ENCODE peak calls at places on chromosomes 12 and 14, in six cellular contexts. One of them, this sample, is unnamed.

GRCh38 chr12:40970320-40970907 is 217.7 kb upstream of the PDZRN4 start:
- DNase-seq in GM04503: no peak
- DNase-seq in NCI-H510A treated with DMSO at 0.1 percent for 48 hours: peak
- DNase-seq in activated CD4-positive, alpha-beta T cell treated with anti-CD3 and anti-CD28 coated beads for 4 hours: no peak
- DNase-seq in activated T-cell treated with anti-CD3 and anti-CD28 coated beads, Interleukin-2, amount 50 U/mL, for 4 hours: no peak
- DNase-seq in NCI-H1105: no peak
- DNase-seq in this sample: no peak

GRCh38 chr14:102751088-102751487 is 26.2 kb upstream of the TRAF3 start:
- DNase-seq in GM04503: no peak
- DNase-seq in NCI-H510A treated with DMSO at 0.1 percent for 48 hours: no peak
- DNase-seq in activated CD4-positive, alpha-beta T cell treated with anti-CD3 and anti-CD28 coated beads for 4 hours: no peak
- DNase-seq in activated T-cell treated with anti-CD3 and anti-CD28 coated beads, Interleukin-2, amount 50 U/mL, for 4 hours: no peak
- DNase-seq in NCI-H1105: no peak
- DNase-seq in this sample: no peak

GRCh38 chr12:93003540-93004239 is 74.6 kb upstream of the EEA1 start:
- DNase-seq in GM04503: no peak
- DNase-seq in NCI-H510A treated with DMSO at 0.1 percent for 48 hours: no peak
- DNase-seq in activated CD4-positive, alpha-beta T cell treated with anti-CD3 and anti-CD28 coated beads for 4 hours: no peak
- DNase-seq in activated T-cell treated with anti-CD3 and anti-CD28 coated beads, Interleukin-2, amount 50 U/mL, for 4 hours: no peak
- DNase-seq in NCI-H1105: no peak
- DNase-seq in this sample: no peak

GRCh38 chr14:61512508-61512907 is 182.8 kb upstream of the HIF1A start:
- DNase-seq in GM04503: peak
- DNase-seq in NCI-H510A treated with DMSO at 0.1 percent for 48 hours: no peak
- DNase-seq in activated CD4-positive, alpha-beta T cell treated with anti-CD3 and anti-CD28 coated beads for 4 hours: no peak
- DNase-seq in activated T-cell treated with anti-CD3 and anti-CD28 coated beads, Interleukin-2, amount 50 U/mL, for 4 hours: no peak
- DNase-seq in NCI-H1105: no peak
- DNase-seq in this sample: no peak

GRCh38 chr12:89370850-89371249 is 18.5 kb upstream of the DUSP6 start:
- DNase-seq in GM04503: no peak
- DNase-seq in NCI-H510A treated with DMSO at 0.1 percent for 48 hours: no peak
- DNase-seq in activated CD4-positive, alpha-beta T cell treated with anti-CD3 and anti-CD28 coated beads for 4 hours: no peak
- DNase-seq in activated T-cell treated with anti-CD3 and anti-CD28 coated beads, Interleukin-2, amount 50 U/mL, for 4 hours: no peak
- DNase-seq in NCI-H1105: no peak
- DNase-seq in this sample: no peak

GRCh38 chr14:103693514-103693913 is 21.7 kb downstream of the XRCC3 start:
- DNase-seq in GM04503: no peak
- DNase-seq in NCI-H510A treated with DMSO at 0.1 percent for 48 hours: no peak
- DNase-seq in activated CD4-positive, alpha-beta T cell treated with anti-CD3 and anti-CD28 coated beads for 4 hours: no peak
- DNase-seq in activated T-cell treated with anti-CD3 and anti-CD28 coated beads, Interleukin-2, amount 50 U/mL, for 4 hours: no peak
- DNase-seq in NCI-H1105: no peak
- DNase-seq in this sample: no peak

GRCh38 chr12:131121705-131122405 is 168.1 kb downstream of the ADGRD1 start:
- DNase-seq in GM04503: no peak
- DNase-seq in NCI-H510A treated with DMSO at 0.1 percent for 48 hours: no peak
- DNase-seq in activated CD4-positive, alpha-beta T cell treated with anti-CD3 and anti-CD28 coated beads for 4 hours: no peak
- DNase-seq in activated T-cell treated with anti-CD3 and anti-CD28 coated beads, Interleukin-2, amount 50 U/mL, for 4 hours: no peak
- DNase-seq in NCI-H1105: peak
- DNase-seq in this sample: no peak

GRCh38 chr12:14390449-14390848 is 25.0 kb downstream of the ATF7IP start:
- DNase-seq in GM04503: no peak
- DNase-seq in NCI-H510A treated with DMSO at 0.1 percent for 48 hours: no peak
- DNase-seq in activated CD4-positive, alpha-beta T cell treated with anti-CD3 and anti-CD28 coated beads for 4 hours: no peak
- DNase-seq in activated T-cell treated with anti-CD3 and anti-CD28 coated beads, Interleukin-2, amount 50 U/mL, for 4 hours: no peak
- DNase-seq in NCI-H1105: no peak
- DNase-seq in this sample: no peak

GRCh38 chr14:105525861-105526780 is at the start of gene TMEM121:
- DNase-seq in GM04503: no peak
- DNase-seq in NCI-H510A treated with DMSO at 0.1 percent for 48 hours: no peak
- DNase-seq in activated CD4-positive, alpha-beta T cell treated with anti-CD3 and anti-CD28 coated beads for 4 hours: peak
- DNase-seq in activated T-cell treated with anti-CD3 and anti-CD28 coated beads, Interleukin-2, amount 50 U/mL, for 4 hours: no peak
- DNase-seq in NCI-H1105: peak
- DNase-seq in this sample: peak

GRCh38 chr12:57242691-57243454 is 8.1 kb downstream of the STAC3 start:
- DNase-seq in GM04503: no peak
- DNase-seq in NCI-H510A treated with DMSO at 0.1 percent for 48 hours: peak
- DNase-seq in activated CD4-positive, alpha-beta T cell treated with anti-CD3 and anti-CD28 coated beads for 4 hours: peak
- DNase-seq in activated T-cell treated with anti-CD3 and anti-CD28 coated beads, Interleukin-2, amount 50 U/mL, for 4 hours: peak
- DNase-seq in NCI-H1105: peak
- DNase-seq in this sample: peak

GRCh38 chr12:4526923-4527546 is 11.7 kb upstream of the RAD51AP1 start:
- DNase-seq in GM04503: no peak
- DNase-seq in NCI-H510A treated with DMSO at 0.1 percent for 48 hours: peak
- DNase-seq in activated CD4-positive, alpha-beta T cell treated with anti-CD3 and anti-CD28 coated beads for 4 hours: no peak
- DNase-seq in activated T-cell treated with anti-CD3 and anti-CD28 coated beads, Interleukin-2, amount 50 U/mL, for 4 hours: no peak
- DNase-seq in NCI-H1105: no peak
- DNase-seq in this sample: peak

GRCh38 chr14:102951034-102951433 is 28.6 kb downstream of the AMN start:
- DNase-seq in GM04503: no peak
- DNase-seq in NCI-H510A treated with DMSO at 0.1 percent for 48 hours: no peak
- DNase-seq in activated CD4-positive, alpha-beta T cell treated with anti-CD3 and anti-CD28 coated beads for 4 hours: no peak
- DNase-seq in activated T-cell treated with anti-CD3 and anti-CD28 coated beads, Interleukin-2, amount 50 U/mL, for 4 hours: no peak
- DNase-seq in NCI-H1105: no peak
- DNase-seq in this sample: no peak

GRCh38 chr12:127987199-127987901 is 279.6 kb upstream of the TMEM132C start:
- DNase-seq in GM04503: peak
- DNase-seq in NCI-H510A treated with DMSO at 0.1 percent for 48 hours: no peak
- DNase-seq in activated CD4-positive, alpha-beta T cell treated with anti-CD3 and anti-CD28 coated beads for 4 hours: no peak
- DNase-seq in activated T-cell treated with anti-CD3 and anti-CD28 coated beads, Interleukin-2, amount 50 U/mL, for 4 hours: no peak
- DNase-seq in NCI-H1105: no peak
- DNase-seq in this sample: no peak

GRCh38 chr12:93130371-93131049 is 201.4 kb upstream of the EEA1 start:
- DNase-seq in GM04503: no peak
- DNase-seq in NCI-H510A treated with DMSO at 0.1 percent for 48 hours: no peak
- DNase-seq in activated CD4-positive, alpha-beta T cell treated with anti-CD3 and anti-CD28 coated beads for 4 hours: no peak
- DNase-seq in activated T-cell treated with anti-CD3 and anti-CD28 coated beads, Interleukin-2, amount 50 U/mL, for 4 hours: no peak
- DNase-seq in NCI-H1105: no peak
- DNase-seq in this sample: no peak

GRCh38 chr12:79886917-79887519 is 47.9 kb downstream of the PPP1R12A start:
- DNase-seq in GM04503: no peak
- DNase-seq in NCI-H510A treated with DMSO at 0.1 percent for 48 hours: peak
- DNase-seq in activated CD4-positive, alpha-beta T cell treated with anti-CD3 and anti-CD28 coated beads for 4 hours: no peak
- DNase-seq in activated T-cell treated with anti-CD3 and anti-CD28 coated beads, Interleukin-2, amount 50 U/mL, for 4 hours: no peak
- DNase-seq in NCI-H1105: peak
- DNase-seq in this sample: peak

GRCh38 chr14:56247495-56248087 is 129.4 kb downstream of the PELI2 start:
- DNase-seq in GM04503: no peak
- DNase-seq in NCI-H510A treated with DMSO at 0.1 percent for 48 hours: peak
- DNase-seq in activated CD4-positive, alpha-beta T cell treated with anti-CD3 and anti-CD28 coated beads for 4 hours: no peak
- DNase-seq in activated T-cell treated with anti-CD3 and anti-CD28 coated beads, Interleukin-2, amount 50 U/mL, for 4 hours: no peak
- DNase-seq in NCI-H1105: peak
- DNase-seq in this sample: no peak

GRCh38 chr12:55963760-55964159 is 2.1 kb downstream of the PMEL start:
- DNase-seq in GM04503: no peak
- DNase-seq in NCI-H510A treated with DMSO at 0.1 percent for 48 hours: no peak
- DNase-seq in activated CD4-positive, alpha-beta T cell treated with anti-CD3 and anti-CD28 coated beads for 4 hours: no peak
- DNase-seq in activated T-cell treated with anti-CD3 and anti-CD28 coated beads, Interleukin-2, amount 50 U/mL, for 4 hours: no peak
- DNase-seq in NCI-H1105: no peak
- DNase-seq in this sample: no peak

GRCh38 chr12:128069359-128069997 is 197.5 kb upstream of the TMEM132C start:
- DNase-seq in GM04503: peak
- DNase-seq in NCI-H510A treated with DMSO at 0.1 percent for 48 hours: peak
- DNase-seq in activated CD4-positive, alpha-beta T cell treated with anti-CD3 and anti-CD28 coated beads for 4 hours: no peak
- DNase-seq in activated T-cell treated with anti-CD3 and anti-CD28 coated beads, Interleukin-2, amount 50 U/mL, for 4 hours: no peak
- DNase-seq in NCI-H1105: peak
- DNase-seq in this sample: no peak

GRCh38 chr12:120870415-120870814 is 33.7 kb downstream of the SPPL3 start:
- DNase-seq in GM04503: no peak
- DNase-seq in NCI-H510A treated with DMSO at 0.1 percent for 48 hours: no peak
- DNase-seq in activated CD4-positive, alpha-beta T cell treated with anti-CD3 and anti-CD28 coated beads for 4 hours: no peak
- DNase-seq in activated T-cell treated with anti-CD3 and anti-CD28 coated beads, Interleukin-2, amount 50 U/mL, for 4 hours: no peak
- DNase-seq in NCI-H1105: no peak
- DNase-seq in this sample: no peak

GRCh38 chr14:74964787-74965769 is 9.7 kb upstream of the PGF start:
- DNase-seq in GM04503: no peak
- DNase-seq in NCI-H510A treated with DMSO at 0.1 percent for 48 hours: no peak
- DNase-seq in activated CD4-positive, alpha-beta T cell treated with anti-CD3 and anti-CD28 coated beads for 4 hours: no peak
- DNase-seq in activated T-cell treated with anti-CD3 and anti-CD28 coated beads, Interleukin-2, amount 50 U/mL, for 4 hours: no peak
- DNase-seq in NCI-H1105: no peak
- DNase-seq in this sample: no peak

GRCh38 chr12:16329594-16329993 is 17.9 kb upstream of the MGST1 start:
- DNase-seq in GM04503: no peak
- DNase-seq in NCI-H510A treated with DMSO at 0.1 percent for 48 hours: no peak
- DNase-seq in activated CD4-positive, alpha-beta T cell treated with anti-CD3 and anti-CD28 coated beads for 4 hours: no peak
- DNase-seq in activated T-cell treated with anti-CD3 and anti-CD28 coated beads, Interleukin-2, amount 50 U/mL, for 4 hours: no peak
- DNase-seq in NCI-H1105: no peak
- DNase-seq in this sample: no peak

GRCh38 chr12:109304485-109304884 is 4.6 kb downstream of the FOXN4 start:
- DNase-seq in GM04503: no peak
- DNase-seq in NCI-H510A treated with DMSO at 0.1 percent for 48 hours: no peak
- DNase-seq in activated CD4-positive, alpha-beta T cell treated with anti-CD3 and anti-CD28 coated beads for 4 hours: no peak
- DNase-seq in activated T-cell treated with anti-CD3 and anti-CD28 coated beads, Interleukin-2, amount 50 U/mL, for 4 hours: no peak
- DNase-seq in NCI-H1105: peak
- DNase-seq in this sample: no peak

GRCh38 chr14:35159742-35160409 is 37.5 kb downstream of the PRORP start:
- DNase-seq in GM04503: peak
- DNase-seq in NCI-H510A treated with DMSO at 0.1 percent for 48 hours: no peak
- DNase-seq in activated CD4-positive, alpha-beta T cell treated with anti-CD3 and anti-CD28 coated beads for 4 hours: no peak
- DNase-seq in activated T-cell treated with anti-CD3 and anti-CD28 coated beads, Interleukin-2, amount 50 U/mL, for 4 hours: no peak
- DNase-seq in NCI-H1105: no peak
- DNase-seq in this sample: no peak

GRCh38 chr14:105490318-105490571 is 801 bp upstream of the TEDC1 start:
- DNase-seq in GM04503: no peak
- DNase-seq in NCI-H510A treated with DMSO at 0.1 percent for 48 hours: no peak
- DNase-seq in activated CD4-positive, alpha-beta T cell treated with anti-CD3 and anti-CD28 coated beads for 4 hours: no peak
- DNase-seq in activated T-cell treated with anti-CD3 and anti-CD28 coated beads, Interleukin-2, amount 50 U/mL, for 4 hours: peak
- DNase-seq in NCI-H1105: no peak
- DNase-seq in this sample: no peak